ENCODE peak calls at places on chromosomes 2 and 18, in five cellular contexts. R is CD4-positive, alpha-beta T cell; C is tibial artery; J is HCT116; T is endothelial cell of umbilical vein. S is an unnamed sample.

GRCh38 chr2:97267411-97268074 is 154.6 kb downstream of the ANKRD36 start:
- DNase-seq in R (peak; percentile 0), C (peak; percentile 69), J (no peak), T (peak; percentile 1), S (peak; percentile 13)

GRCh38 chr2:172179045-172179742 is 76.5 kb upstream of the DLX2 start:
- DNase-seq in R (no peak), C (no peak), J (no peak), T (no peak), S (no peak)

GRCh38 chr2:21427606-21428005 is 303.8 kb downstream of the TDRD15 start:
- DNase-seq in R (no peak), C (no peak), J (no peak), T (no peak), S (no peak)

GRCh38 chr2:67465623-67466022 is 68.5 kb downstream of the ETAA1 start:
- DNase-seq in R (no peak), C (no peak), J (no peak), T (no peak), S (no peak)

GRCh38 chr18:48222118-48222517 is 187.1 kb downstream of the ZBTB7C start:
- DNase-seq in R (no peak), C (no peak), J (no peak), T (no peak), S (peak; percentile 53)

GRCh38 chr2:186440506-186440905 is 45.6 kb upstream of the ZC3H15 start:
- DNase-seq in R (no peak), C (no peak), J (no peak), T (peak; percentile 78), S (no peak)

GRCh38 chr2:238278626-238279323 is 9.6 kb downstream of the PER2 start:
- DNase-seq in R (no peak), C (no peak), J (no peak), T (no peak), S (no peak)

GRCh38 chr2:8135051-8135675 is 546.7 kb upstream of the ID2 start:
- DNase-seq in R (no peak), C (no peak), J (no peak), T (no peak), S (no peak)

GRCh38 chr18:24497052-24497754 is 36.8 kb downstream of the HRH4 start:
- DNase-seq in R (no peak), C (no peak), J (no peak), T (no peak), S (no peak)

GRCh38 chr2:216545359-216545758 is 46.7 kb downstream of the RPL37A start:
- DNase-seq in R (no peak), C (no peak), J (no peak), T (peak; percentile 22), S (no peak)

GRCh38 chr2:5389740-5390139 is 302.4 kb upstream of the SOX11 start:
- DNase-seq in R (no peak), C (no peak), J (no peak), T (no peak), S (no peak)

GRCh38 chr18:59084286-59084779 is 55.4 kb upstream of the SEC11C start:
- DNase-seq in R (peak; percentile 51), C (peak; percentile 71), J (peak; percentile 75), T (peak; percentile 62), S (peak; percentile 58)

GRCh38 chr18:61731169-61731568 is 161.6 kb downstream of the RNF152 start:
- DNase-seq in R (no peak), C (no peak), J (no peak), T (no peak), S (no peak)

GRCh38 chr2:225824748-225825449 is 425.4 kb downstream of the NYAP2 start:
- DNase-seq in R (no peak), C (no peak), J (no peak), T (no peak), S (no peak)

GRCh38 chr2:37629529-37629928 is 41.9 kb downstream of the CDC42EP3 start:
- DNase-seq in R (no peak), C (no peak), J (no peak), T (no peak), S (no peak)

DNA sequence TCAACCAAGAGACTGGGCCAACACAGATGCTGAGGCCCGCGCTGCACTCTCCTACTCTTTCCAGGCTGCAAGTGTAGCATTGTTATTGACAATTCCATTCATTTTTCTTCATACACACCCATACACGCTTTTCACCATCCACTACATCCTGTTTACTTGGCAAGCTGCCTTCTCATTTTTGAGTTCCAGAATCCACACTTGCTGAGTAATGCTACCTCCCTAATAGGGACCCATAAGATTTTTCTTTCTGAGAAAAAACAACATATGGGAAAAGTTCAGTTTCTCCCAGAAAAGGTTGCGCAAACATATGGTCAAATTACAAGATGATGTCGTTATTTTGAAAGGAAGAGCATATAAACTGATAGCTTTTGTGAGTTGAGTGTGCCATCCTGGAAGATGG is 3.3 kb upstream of the NETO1 start:
- DNase-seq in R (no peak), C (no peak), J (no peak), T (no peak), S (no peak)
- H3K27me3 ChIP-seq in R (peaks cover 23% of the 10 kb centered on the region), C (peaks cover 33% of the 10 kb centered on the region), J (no peaks in the 10 kb centered on the region), T (no peaks in the 10 kb centered on the region), S (no peaks in the 10 kb centered on the region)

GRCh38 chr18:49597556-49597955 is 35.7 kb downstream of the LIPG start:
- DNase-seq in R (no peak), C (no peak), J (no peak), T (no peak), S (no peak)
- TF ChIP-seq CTCF in R (no peak), C (no peak), J (no peak), T (no peak), S (no peak)

GRCh38 chr2:29611850-29612249 is 309.5 kb downstream of the ALK start:
- DNase-seq in R (no peak), C (no peak), J (no peak), T (no peak), S (no peak)

GRCh38 chr2:29613067-29613466 is 308.3 kb downstream of the ALK start:
- DNase-seq in R (no peak), C (no peak), J (no peak), T (no peak), S (no peak)

GRCh38 chr2:29613792-29614266 is 307.6 kb downstream of the ALK start:
- DNase-seq in R (no peak), C (no peak), J (no peak), T (no peak), S (no peak)

GRCh38 chr2:29611261-29611660 is 310.1 kb downstream of the ALK start:
- DNase-seq in R (no peak), C (no peak), J (no peak), T (no peak), S (no peak)

DNA sequence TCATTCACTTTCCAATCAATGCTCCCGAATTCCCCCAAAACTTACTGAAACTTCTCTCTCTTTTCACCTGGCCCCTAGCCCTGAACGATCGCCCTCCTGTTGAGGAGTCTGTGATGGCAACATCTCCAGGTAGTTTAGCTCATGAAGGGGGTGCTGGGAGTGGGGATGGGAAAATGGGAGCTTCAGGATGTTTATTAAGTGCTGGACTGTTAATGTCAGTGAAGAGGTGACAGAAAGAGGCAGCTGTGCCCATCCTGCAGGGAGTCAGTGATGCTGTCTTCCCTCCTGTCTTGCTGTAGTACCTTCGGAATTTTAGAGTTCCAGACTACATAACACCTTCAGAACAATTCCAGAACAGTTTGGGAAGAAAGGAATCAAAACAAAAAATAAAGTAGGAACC is 308.8 kb downstream of the ALK start:
- DNase-seq in R (no peak), C (no peak), J (no peak), T (no peak), S (no peak)
- H3K27me3 ChIP-seq in R (peaks cover 17% of the 10 kb centered on the region), C (no peaks in the 10 kb centered on the region), J (peaks cover 55% of the 10 kb centered on the region), T (no peaks in the 10 kb centered on the region), S (no peaks in the 10 kb centered on the region)

GRCh38 chr2:74921236-74921736 is 37.2 kb upstream of the POLE4 start:
- DNase-seq in R (no peak), C (no peak), J (no peak), T (no peak), S (no peak)

GRCh38 chr2:74915743-74916142 is 42.7 kb upstream of the POLE4 start:
- DNase-seq in R (no peak), C (no peak), J (no peak), T (no peak), S (no peak)

GRCh38 chr2:74919827-74920226 is 38.6 kb upstream of the POLE4 start:
- DNase-seq in R (peak; percentile 66), C (peak; percentile 71), J (peak; percentile 38), T (peak; percentile 47), S (peak; percentile 21)

GRCh38 chr2:74916394-74916793 is 42.0 kb upstream of the POLE4 start:
- DNase-seq in R (no peak), C (no peak), J (no peak), T (no peak), S (no peak)

DNA sequence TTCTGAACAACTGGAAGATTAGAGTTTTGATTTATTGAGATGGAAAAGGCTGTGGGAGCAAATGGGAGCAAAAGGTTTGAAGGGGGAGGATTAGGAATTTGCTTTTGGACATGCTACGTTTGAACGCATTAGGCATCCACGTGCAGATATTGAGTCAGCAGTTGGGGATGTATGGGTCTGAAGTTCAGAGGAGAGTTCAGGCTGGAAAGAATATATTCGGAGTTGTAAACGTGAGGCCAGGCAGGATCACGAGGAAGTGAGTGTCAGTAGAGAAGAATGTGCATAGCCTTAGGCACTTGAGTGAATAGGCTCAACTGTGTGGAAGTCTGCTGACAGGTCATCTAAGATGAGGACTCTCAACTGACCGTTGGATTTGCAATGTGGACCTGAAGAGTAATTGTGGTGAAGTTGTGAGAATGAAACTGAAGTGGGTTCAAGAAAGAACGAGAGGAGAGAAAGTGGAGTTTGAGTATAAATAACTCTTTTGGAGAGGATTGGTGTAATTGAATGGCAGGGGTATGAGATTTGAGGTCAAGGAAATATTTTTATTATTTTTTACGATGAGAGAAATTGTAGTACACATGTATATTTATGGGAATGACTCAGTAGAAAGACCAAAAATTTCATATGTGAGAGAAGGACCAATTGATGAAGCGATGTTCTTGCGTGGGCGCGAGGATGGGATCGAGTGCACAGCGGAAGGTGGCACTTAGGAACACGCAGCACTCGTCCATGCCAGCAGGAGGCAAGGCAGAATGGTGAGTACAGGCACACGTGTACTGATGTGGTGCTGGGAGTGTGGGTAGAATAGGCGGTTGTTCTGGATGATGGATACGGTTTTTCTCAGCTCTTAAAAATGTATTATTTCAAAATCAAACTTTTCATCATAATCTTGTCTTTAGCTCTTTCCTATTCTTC is 40.5 kb upstream of the POLE4 start:
- DNase-seq in R (no peak), C (no peak), J (no peak), T (no peak), S (no peak)
- TF ChIP-seq CTCF in R (no peak), C (no peak), J (no peak), T (no peak), S (no peak)

DNA sequence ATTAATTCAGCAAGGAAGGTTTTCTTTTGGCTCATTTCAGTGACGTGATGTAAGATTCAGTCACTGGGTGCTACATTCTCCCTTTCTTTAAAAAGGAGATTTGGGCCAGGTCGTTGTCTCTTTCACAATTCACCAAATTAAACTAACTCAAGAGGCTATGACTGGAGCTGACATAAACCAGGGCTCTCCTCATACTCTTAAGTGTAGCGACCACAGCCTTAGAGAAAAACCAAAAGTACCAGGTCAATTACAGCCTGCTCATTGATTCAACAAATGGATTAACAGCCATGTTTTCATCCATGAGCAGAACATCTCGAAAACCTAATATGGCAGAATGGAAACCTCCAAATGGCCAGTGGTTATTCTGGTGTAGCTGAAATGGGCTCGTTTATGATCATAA is 85.7 kb downstream of the PAX3 start:
- DNase-seq in R (no peak), C (no peak), J (no peak), T (no peak), S (no peak)
- H3K27me3 ChIP-seq in R (no peaks in the 10 kb centered on the region), C (no peaks in the 10 kb centered on the region), J (peaks cover 84% of the 10 kb centered on the region), T (no peaks in the 10 kb centered on the region), S (no peaks in the 10 kb centered on the region)